ENCODE peak calls at places on chromosome 1, in five cellular contexts. Z is hepatic stellate cell; V is cardiac fibroblast; C is CD8-positive, alpha-beta memory T cell; N is NCI-H1092 treated with DMSO at 0.1 percent for 48 hours. K is an unnamed sample.

GRCh38 chr1:32883338-32883737 is 3.0 kb upstream of the HPCA start:
- DNase-seq in Z (no peak), N (no peak), C (no peak), V (no peak), K (no peak)

GRCh38 chr1:43241352-43241953 is 28.3 kb upstream of the TMEM125 start:
- DNase-seq in Z (peak; percentile 27), V (peak; percentile 37), C (no peak), N (no peak), K (peak; percentile 27)

GRCh38 chr1:167544447-167544846 is 9.1 kb downstream of the CREG1 start:
- DNase-seq in N (no peak), Z (no peak), C (no peak), V (no peak), K (no peak)

GRCh38 chr1:10107985-10108663 is 75.4 kb downstream of the UBE4B start:
- DNase-seq in V (peak; percentile 59), C (no peak), Z (peak; percentile 44), N (no peak), K (peak; percentile 43)

GRCh38 chr1:97143236-97143882 is 421.8 kb downstream of the PTBP2 start:
- DNase-seq in N (no peak), Z (no peak), V (peak; percentile 17), C (no peak), K (peak; percentile 65)

GRCh38 chr1:207418336-207418735 is 35.8 kb upstream of the CR2 start:
- DNase-seq in Z (no peak), C (no peak), N (no peak), V (no peak), K (no peak)

GRCh38 chr1:199710974-199711373 is 316.5 kb upstream of the NR5A2 start:
- DNase-seq in Z (no peak), N (no peak), V (no peak), C (no peak), K (no peak)

GRCh38 chr1:25848531-25848930 is 10.7 kb downstream of the AUNIP start:
- DNase-seq in N (no peak), Z (no peak), C (no peak), V (no peak), K (no peak)

GRCh38 chr1:115557715-115558114 is 84.1 kb upstream of the VANGL1 start:
- DNase-seq in C (no peak), Z (no peak), N (no peak), V (no peak), K (no peak)

GRCh38 chr1:37739222-37739621 is 25.7 kb downstream of the EPHA10 start:
- DNase-seq in Z (no peak), N (no peak), V (no peak), C (no peak), K (no peak)

GRCh38 chr1:42784946-42785693 is at the start of gene TMEM269:
- DNase-seq in Z (peak; percentile 51), N (no peak), V (peak; percentile 19), C (peak; percentile 26), K (no peak)

GRCh38 chr1:66292944-66293343 is 241.0 kb upstream of the SGIP1 start:
- DNase-seq in Z (no peak), C (no peak), N (no peak), V (no peak), K (no peak)

GRCh38 chr1:85225624-85226380 is 25.0 kb upstream of the SYDE2 start:
- DNase-seq in C (no peak), Z (no peak), V (no peak), N (no peak), K (no peak)

GRCh38 chr1:10960954-10961833 is 51.3 kb upstream of the TARDBP start:
- DNase-seq in N (peak; percentile 57), V (peak; percentile 75), Z (peak; percentile 83), C (peak; percentile 55), K (peak; percentile 51)

GRCh38 chr1:109299087-109299983 is 7.5 kb downstream of the MYBPHL start:
- DNase-seq in V (peak; percentile 92), C (no peak), Z (peak; percentile 89), N (no peak), K (peak; percentile 67)

GRCh38 chr1:235858784-235859183 is 7.9 kb downstream of the LYST start:
- DNase-seq in V (no peak), C (no peak), Z (no peak), N (no peak), K (peak; percentile 33)

GRCh38 chr1:239126881-239127280 is 259.5 kb upstream of the CHRM3 start:
- DNase-seq in V (no peak), Z (no peak), C (no peak), N (no peak), K (peak; percentile 2)

GRCh38 chr1:9715536-9716226 is 64.2 kb downstream of the PIK3CD start:
- DNase-seq in C (peak; percentile 73), N (no peak), V (no peak), Z (no peak), K (no peak)

GRCh38 chr1:31549807-31550620 is 26.3 kb upstream of the TINAGL1 start:
- DNase-seq in C (no peak), N (no peak), Z (no peak), V (no peak), K (peak; percentile 17)

GRCh38 chr1:218969021-218969420 is 204.7 kb upstream of the LYPLAL1 start:
- DNase-seq in V (no peak), C (no peak), Z (no peak), N (no peak), K (peak; percentile 8)

GRCh38 chr1:14189381-14189780 is 409.1 kb upstream of the KAZN start:
- DNase-seq in Z (no peak), N (no peak), V (no peak), C (no peak), K (no peak)

GRCh38 chr1:41282679-41283317 is 40.7 kb upstream of the SCMH1 start:
- DNase-seq in Z (peak; percentile 63), N (peak; percentile 24), C (no peak), V (peak; percentile 38), K (peak; percentile 20)